ENCODE peak calls at places on chromosomes 6 and 20, in eight cellular contexts. E is stimulated activated CD8-positive, alpha-beta memory T cell treated with anti-CD3 and anti-CD28 coated beads, Interleukin-7, amount 100 ng/mL, for 1 hour; A is heart left ventricle; K is stimulated activated CD4-positive, alpha-beta T cell treated with anti-CD3 and anti-CD28 coated beads, Interleukin-4, amount 100 ng/mL, for 48 hours; L is bronchial epithelial cell; J is NCI-H2029; H is nucleus accumbens; Y is thyroid gland. T is an unnamed sample.

GRCh38 chr6:33081098-33081824 is 5.5 kb downstream of the HLA-DPB1 start:
- DNase-seq in E (no peak), A (no peak), K (no peak), L (no peak), J (no peak), H (no peak), Y (no peak), T (no peak)

GRCh38 chr6:145903356-145904102 is 60.6 kb downstream of the SHPRH start:
- DNase-seq in E (no peak), A (no peak), K (no peak), L (peak), J (no peak), H (no peak), Y (no peak), T (no peak)

GRCh38 chr20:4956200-4956810 is 45.0 kb downstream of the SLC23A2 start:
- DNase-seq in E (no peak), A (no peak), K (no peak), L (peak), J (peak), H (no peak), Y (no peak), T (peak)

GRCh38 chr6:125823180-125823579 is 32.4 kb downstream of the NCOA7 start:
- DNase-seq in E (no peak), A (no peak), K (no peak), L (no peak), J (no peak), H (no peak), Y (no peak), T (no peak)

GRCh38 chr6:143361536-143362191 is 88.8 kb downstream of the ADAT2 start:
- DNase-seq in E (no peak), A (no peak), K (no peak), L (no peak), J (no peak), H (no peak), Y (peak), T (no peak)

GRCh38 chr6:13355969-13356368 is 27.6 kb upstream of the TBC1D7 start:
- DNase-seq in E (no peak), A (no peak), K (no peak), L (peak), J (no peak), H (no peak), Y (no peak), T (no peak)

GRCh38 chr6:15132854-15133670 is 112.8 kb upstream of the JARID2 start:
- DNase-seq in E (no peak), A (no peak), K (no peak), L (peak), J (peak), H (no peak), Y (peak), T (no peak)

GRCh38 chr6:169341706-169342105 is 88.1 kb upstream of the THBS2 start:
- DNase-seq in E (no peak), A (no peak), K (no peak), L (no peak), J (no peak), H (no peak), Y (no peak), T (no peak)

GRCh38 chr6:14074723-14075503 is 42.7 kb upstream of the CD83 start:
- DNase-seq in E (no peak), A (no peak), K (no peak), L (peak), J (peak), H (no peak), Y (peak), T (no peak)

GRCh38 chr20:8360035-8360434 is 228.0 kb downstream of the PLCB1 start:
- DNase-seq in E (no peak), A (no peak), K (no peak), L (no peak), J (no peak), H (no peak), Y (no peak), T (no peak)

GRCh38 chr6:170132011-170132521 is 158.8 kb downstream of the DLL1 start:
- DNase-seq in E (no peak), A (peak), K (no peak), L (no peak), J (no peak), H (no peak), Y (no peak), T (no peak)

GRCh38 chr6:159760602-159761057 is 1.2 kb upstream of the ACAT2 start:
- DNase-seq in E (no peak), A (no peak), K (no peak), L (peak), J (no peak), H (no peak), Y (no peak), T (no peak)

GRCh38 chr20:10492844-10493243 is 57.7 kb downstream of the SLX4IP start:
- DNase-seq in E (no peak), A (no peak), K (no peak), L (no peak), J (no peak), H (no peak), Y (no peak), T (no peak)

GRCh38 chr6:157314705-157315321 is 8.5 kb downstream of the TMEM242 start:
- DNase-seq in E (no peak), A (no peak), K (no peak), L (peak), J (no peak), H (no peak), Y (no peak), T (no peak)

GRCh38 chr6:24284006-24284405 is 73.9 kb downstream of the DCDC2 start:
- DNase-seq in E (no peak), A (no peak), K (no peak), L (no peak), J (no peak), H (no peak), Y (no peak), T (no peak)

GRCh38 chr20:56986931-56987720 is 279.3 kb downstream of the BMP7 start:
- DNase-seq in E (no peak), A (no peak), K (no peak), L (no peak), J (no peak), H (no peak), Y (no peak), T (no peak)

GRCh38 chr20:17895641-17896246 is 72.8 kb downstream of the SNX5 start:
- DNase-seq in E (no peak), A (peak), K (peak), L (peak), J (no peak), H (peak), Y (no peak), T (no peak)

GRCh38 chr6:24546432-24546831 is 51.7 kb downstream of the ALDH5A1 start:
- DNase-seq in E (no peak), A (no peak), K (no peak), L (no peak), J (no peak), H (no peak), Y (no peak), T (no peak)

GRCh38 chr6:33954453-33954852 is 150.7 kb upstream of the MLN start:
- DNase-seq in E (no peak), A (no peak), K (no peak), L (no peak), J (no peak), H (no peak), Y (no peak), T (no peak)

GRCh38 chr6:108874470-108875160 is 26.4 kb downstream of the ARMC2 start:
- DNase-seq in E (no peak), A (no peak), K (peak), L (no peak), J (no peak), H (no peak), Y (peak), T (no peak)